ENCODE peak calls at places on chromosome 6, in eight cellular contexts. J, A, B, H, F, N, I and X are unnamed samples.

GRCh38 chr6:684831-685636 is 7.9 kb downstream of the EXOC2 start:
- DNase-seq in A (no peak), I (no peak), F (peak), J (peak), N (peak), H (peak), B (peak), X (peak)

GRCh38 chr6:43181942-43182860 is at the start of gene CUL9:
- DNase-seq in N (peak), J (peak), B (peak), H (peak), I (peak), A (peak), F (peak), X (peak)

GRCh38 chr6:50062051-50062450 is 12.3 kb upstream of the DEFB112 start:
- DNase-seq in J (peak), F (no peak), I (no peak), N (no peak), H (no peak), B (no peak), A (peak), X (no peak)

GRCh38 chr6:149335924-149336323 is 18.4 kb downstream of the TAB2 start:
- DNase-seq in B (peak), J (peak), A (no peak), I (no peak), H (peak), F (peak), N (no peak), X (peak)

GRCh38 chr6:13194852-13195251 is 133.5 kb downstream of the TBC1D7 start:
- DNase-seq in B (peak), N (peak), I (peak), F (peak), H (peak), J (peak), A (peak), X (peak)

GRCh38 chr6:92181347-92181746 is 1238.0 kb downstream of the EPHA7 start:
- DNase-seq in H (no peak), A (no peak), B (no peak), N (no peak), I (no peak), F (no peak), J (no peak), X (no peak)

GRCh38 chr6:22764521-22764920 is 195.2 kb downstream of the HDGFL1 start:
- DNase-seq in J (peak), A (no peak), F (peak), N (no peak), B (peak), I (no peak), H (peak), X (no peak)

GRCh38 chr6:104940238-104940880 is 16.5 kb upstream of the LIN28B start:
- DNase-seq in A (peak), J (no peak), F (no peak), H (no peak), N (no peak), I (no peak), B (no peak), X (no peak)

GRCh38 chr6:99471638-99472037 is 43.6 kb downstream of the USP45 start:
- DNase-seq in B (no peak), F (no peak), I (no peak), A (no peak), N (no peak), H (no peak), J (no peak), X (no peak)

GRCh38 chr6:75409286-75409685 is 84.3 kb downstream of the FILIP1 start:
- DNase-seq in F (peak), N (no peak), B (peak), A (no peak), J (peak), H (no peak), I (no peak), X (no peak)

GRCh38 chr6:17281497-17282481 is 628 bp downstream of the RBM24 start:
- DNase-seq in H (no peak), F (peak), N (peak), A (peak), J (peak), I (no peak), B (no peak), X (no peak)

GRCh38 chr6:16470502-16471221 is 232.3 kb downstream of the GMPR start:
- DNase-seq in I (no peak), F (no peak), H (no peak), B (no peak), A (no peak), J (no peak), N (no peak), X (no peak)

GRCh38 chr6:96420294-96420693 is 101.3 kb upstream of the UFL1 start:
- DNase-seq in J (no peak), N (no peak), H (no peak), F (no peak), A (no peak), B (no peak), I (no peak), X (no peak)

GRCh38 chr6:164214066-164214465 is 799.5 kb downstream of the QKI start:
- DNase-seq in N (no peak), I (no peak), F (no peak), J (no peak), B (no peak), A (no peak), H (peak), X (no peak)

GRCh38 chr6:156585859-156586258 is 191.3 kb upstream of the ARID1B start:
- DNase-seq in H (peak), B (peak), F (peak), I (no peak), N (no peak), A (no peak), J (no peak), X (no peak)

GRCh38 chr6:125138083-125138482 is 15.5 kb upstream of the TPD52L1 start:
- DNase-seq in I (no peak), H (no peak), B (no peak), F (no peak), A (no peak), J (no peak), N (no peak), X (no peak)

GRCh38 chr6:166924531-166924930 is 31.8 kb downstream of the RNASET2 start:
- DNase-seq in I (no peak), N (no peak), A (no peak), H (no peak), J (no peak), F (no peak), B (no peak), X (no peak)

GRCh38 chr6:16352258-16352635 is 113.9 kb downstream of the GMPR start:
- DNase-seq in N (no peak), B (peak), A (no peak), F (peak), J (peak), I (no peak), H (peak), X (no peak)

GRCh38 chr6:166466178-166467122 is 83.7 kb upstream of the MPC1 start:
- DNase-seq in N (no peak), A (no peak), H (peak), I (no peak), F (peak), B (peak), J (peak), X (no peak)

GRCh38 chr6:105748737-105749161 is 337.4 kb upstream of the PRDM1 start:
- DNase-seq in I (no peak), B (peak), J (peak), F (peak), H (peak), A (no peak), N (no peak), X (no peak)

GRCh38 chr6:105893741-105894140 is 192.4 kb upstream of the PRDM1 start:
- DNase-seq in N (no peak), H (no peak), J (no peak), F (no peak), I (peak), B (no peak), A (no peak), X (no peak)

GRCh38 chr6:21665436-21666199 is 72.1 kb downstream of the SOX4 start:
- DNase-seq in N (peak), A (peak), F (no peak), J (no peak), H (no peak), B (no peak), I (no peak), X (peak)

GRCh38 chr6:128519931-128520435 is 416 bp downstream of the PTPRK start:
- DNase-seq in I (no peak), F (peak), B (no peak), J (no peak), H (peak), A (no peak), N (peak), X (peak)

GRCh38 chr6:45458672-45459071 is 80.9 kb upstream of the SUPT3H start:
- DNase-seq in H (peak), B (no peak), I (no peak), F (no peak), N (no peak), J (no peak), A (no peak), X (no peak)

GRCh38 chr6:158422629-158423238 is 110.5 kb downstream of the TULP4 start:
- DNase-seq in N (no peak), J (no peak), B (no peak), F (no peak), H (no peak), I (no peak), A (no peak), X (no peak)

GRCh38 chr6:22380236-22380635 is 83.4 kb upstream of the PRL start:
- DNase-seq in H (no peak), N (no peak), B (no peak), F (no peak), I (no peak), J (no peak), A (no peak), X (no peak)

GRCh38 chr6:30915591-30915946 is 1.5 kb downstream of the VARS2 start:
- DNase-seq in I (peak), B (peak), N (peak), A (peak), F (peak), H (peak), J (peak), X (peak)

GRCh38 chr6:30914854-30915590 is 984 bp downstream of the VARS2 start:
- DNase-seq in A (no peak), H (no peak), J (no peak), I (peak), F (no peak), N (no peak), B (no peak), X (peak)

GRCh38 chr6:30914076-30914853 is at the start of gene VARS2:
- DNase-seq in N (peak), F (peak), B (peak), H (peak), I (peak), A (peak), J (peak), X (peak)

GRCh38 chr6:30912746-30913520 is 1.1 kb upstream of the VARS2 start:
- DNase-seq in H (no peak), N (no peak), A (no peak), F (no peak), J (no peak), I (no peak), B (no peak), X (no peak)

DNA sequence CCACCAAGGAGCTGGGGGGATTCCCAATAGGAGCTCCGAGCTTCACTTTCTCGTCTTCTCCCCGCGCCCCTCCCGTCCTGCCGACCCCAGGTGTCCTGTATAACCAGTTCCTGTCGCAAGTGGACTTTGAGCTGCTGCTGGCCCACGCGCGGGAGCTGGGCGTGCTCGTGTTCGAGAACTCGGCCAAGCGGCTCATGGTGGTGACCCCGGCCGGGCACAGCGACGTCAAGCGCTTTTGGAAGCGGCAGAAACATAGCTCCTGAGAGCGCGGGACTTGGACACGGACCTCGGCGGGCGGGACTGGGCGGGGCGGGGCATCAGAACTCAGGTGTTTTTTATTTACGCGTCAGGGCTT is 340 bp upstream of the VARS2 start:
- DNase-seq in J (no peak), H (no peak), B (no peak), N (no peak), I (no peak), F (no peak), A (no peak), X (no peak)
- TF ChIP-seq CTCF in J (no peak), H (no peak), B (no peak), N (no peak), I (no peak), F (no peak), A (no peak), X (no peak)

DNA sequence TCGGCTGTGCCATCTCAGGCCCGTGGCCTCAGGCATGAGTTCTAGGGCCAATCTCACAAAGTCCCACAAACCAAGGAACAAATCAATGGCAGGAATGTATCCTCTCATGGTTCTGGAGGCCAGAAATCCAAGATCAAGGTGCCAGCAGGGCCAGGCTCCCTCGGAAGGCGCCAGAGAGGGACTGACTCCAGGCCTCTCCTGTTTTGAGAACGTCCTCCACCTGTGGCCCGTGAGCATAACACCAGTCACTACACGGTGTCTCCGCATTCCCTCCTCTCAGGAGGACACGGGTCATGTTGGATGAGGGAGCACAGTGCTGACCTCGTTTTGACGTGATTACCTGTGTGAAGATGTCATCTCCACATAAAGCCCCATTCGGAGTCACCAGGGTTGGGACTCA is 45.0 kb upstream of the SMOC2 start:
- DNase-seq in A (no peak), F (no peak), J (no peak), N (no peak), B (no peak), I (no peak), H (no peak), X (no peak)
- TF ChIP-seq CTCF in A (no peak), F (no peak), J (no peak), N (no peak), B (no peak), I (no peak), H (no peak), X (no peak)

DNA sequence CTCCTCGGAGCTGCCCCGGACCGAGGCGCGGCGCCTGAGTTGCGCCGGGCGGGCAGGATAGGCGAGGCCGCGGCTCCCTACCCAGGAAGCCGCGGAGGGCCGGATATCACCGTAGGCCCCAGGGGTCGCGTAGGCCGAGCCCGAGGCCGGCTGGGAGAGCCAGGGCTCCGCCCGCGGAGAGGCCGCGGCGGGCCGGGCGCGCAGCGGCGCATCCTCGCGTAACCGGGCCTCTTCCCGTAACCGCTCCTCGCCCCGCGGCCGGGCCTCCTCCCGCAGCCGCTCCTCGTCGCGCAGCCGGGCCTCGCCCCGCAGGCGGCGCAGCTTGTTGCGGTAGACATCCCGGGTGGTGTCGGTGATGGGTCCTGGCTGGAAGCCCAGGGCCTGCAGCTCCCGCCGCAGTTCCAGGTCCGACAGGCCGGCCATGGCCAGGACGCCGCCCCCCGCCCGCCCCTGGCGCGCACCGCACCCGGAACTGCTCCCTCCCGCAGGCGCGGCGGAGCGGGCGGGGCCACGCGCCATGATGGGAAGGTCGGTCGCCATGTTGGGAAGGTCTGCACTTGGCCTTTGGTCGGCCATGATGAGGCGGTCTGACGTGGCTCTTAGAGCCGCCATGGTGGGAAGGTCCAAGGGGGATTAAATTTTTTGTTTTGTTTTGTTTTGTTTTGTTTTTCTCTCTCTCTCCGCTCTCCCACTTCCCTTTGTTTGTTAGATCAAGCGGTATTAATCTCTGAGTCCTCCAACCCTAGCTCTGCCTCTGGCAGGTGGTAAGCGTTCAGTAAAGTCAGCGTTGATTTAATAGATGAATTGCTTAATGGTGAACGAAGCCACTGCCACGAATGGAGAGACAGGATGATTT is at the start of gene LEMD2:
- DNase-seq in H (peak), A (peak), J (peak), F (peak), N (peak), I (peak), B (peak), X (peak)
- TF ChIP-seq CTCF in H (no peak), A (no peak), J (no peak), F (no peak), N (no peak), I (no peak), B (no peak), X (no peak)

GRCh38 chr6:32084780-32085179 is 24.4 kb downstream of the TNXB start:
- DNase-seq in H (no peak), A (no peak), J (no peak), B (no peak), F (no peak), N (no peak), I (no peak), X (no peak)
- TF ChIP-seq CTCF in H (no peak), A (no peak), J (no peak), B (no peak), F (no peak), N (no peak), I (no peak), X (no peak)

GRCh38 chr6:6517059-6517458 is 71.5 kb upstream of the LY86 start:
- DNase-seq in H (no peak), B (no peak), N (no peak), F (no peak), J (no peak), A (no peak), I (no peak), X (no peak)

GRCh38 chr6:6519028-6519427 is 69.5 kb upstream of the LY86 start:
- DNase-seq in A (no peak), I (no peak), N (no peak), B (no peak), F (no peak), J (no peak), H (no peak), X (no peak)

GRCh38 chr6:6515691-6516607 is 72.6 kb upstream of the LY86 start:
- DNase-seq in H (no peak), B (no peak), I (no peak), N (peak), A (no peak), J (no peak), F (no peak), X (peak)

GRCh38 chr6:6518627-6519026 is 69.9 kb upstream of the LY86 start:
- DNase-seq in J (no peak), F (no peak), H (no peak), B (no peak), A (no peak), N (no peak), I (no peak), X (no peak)

DNA sequence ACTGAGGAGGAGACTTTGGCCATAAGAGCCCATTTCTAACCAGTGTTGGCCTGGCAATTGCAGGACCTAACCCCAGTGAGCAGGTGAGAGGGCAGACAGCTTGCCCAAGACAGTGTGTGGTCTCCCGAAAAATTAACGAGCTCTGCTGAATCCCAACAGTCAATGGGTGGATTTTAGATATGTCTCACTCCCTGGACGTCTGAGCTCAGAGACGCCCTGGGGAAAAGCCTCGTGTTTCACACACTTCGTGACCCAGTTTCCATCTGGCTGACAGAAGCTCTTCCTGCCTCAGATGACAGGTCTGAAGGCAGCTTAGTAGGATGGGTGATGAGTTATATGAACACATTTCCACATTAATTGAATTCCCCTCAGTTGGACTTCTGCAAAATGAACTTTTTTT is 71.9 kb upstream of the LY86 start:
- DNase-seq in B (peak), N (no peak), A (no peak), H (no peak), J (no peak), I (no peak), F (no peak), X (no peak)
- TF ChIP-seq CTCF in B (no peak), N (no peak), A (no peak), H (no peak), J (no peak), I (no peak), F (no peak), X (no peak)

GRCh38 chr6:31769684-31770371 is 7.3 kb downstream of the VWA7 start:
- DNase-seq in I (peak), A (peak), J (peak), N (peak), F (peak), B (peak), H (peak), X (peak)
- TF ChIP-seq CTCF in I (peak), A (peak), J (peak), N (peak), F (peak), B (peak), H (peak), X (peak)